ENCODE peak calls at places on chromosomes 7 and 10, in eight cellular contexts. J, L, S, M, X, Y, K and P are unnamed samples.

GRCh38 chr7:37633048-37633447 is 50.5 kb upstream of the GPR141 start:
- DNase-seq in X (no peak), J (no peak), K (no peak), S (no peak), M (no peak), Y (no peak), L (no peak), P (no peak)

GRCh38 chr7:37218956-37219355 is 229.7 kb downstream of the ELMO1 start:
- DNase-seq in K (no peak), L (no peak), M (no peak), J (no peak), X (peak), Y (no peak), S (no peak), P (peak)

GRCh38 chr7:119572132-119572531 is 700.8 kb upstream of the KCND2 start:
- DNase-seq in M (no peak), X (no peak), Y (no peak), K (no peak), L (no peak), S (no peak), J (no peak), P (peak)

GRCh38 chr10:89505606-89506005 is 29.8 kb downstream of the SLC16A12 start:
- DNase-seq in L (no peak), Y (no peak), S (no peak), K (no peak), M (no peak), X (no peak), J (no peak), P (no peak)

GRCh38 chr7:121341933-121342332 is 13.1 kb downstream of the WNT16 start:
- DNase-seq in Y (no peak), L (peak), M (no peak), K (no peak), J (no peak), X (no peak), S (no peak), P (no peak)

GRCh38 chr7:142385528-142386340 is 127.9 kb upstream of the PRSS58 start:
- DNase-seq in M (peak), K (no peak), Y (no peak), X (peak), L (peak), J (no peak), S (peak), P (peak)

GRCh38 chr10:96714031-96714590 is 6.2 kb downstream of the PIK3AP1 start:
- DNase-seq in M (no peak), L (peak), X (no peak), Y (no peak), K (no peak), J (no peak), S (peak), P (no peak)

GRCh38 chr7:11665381-11665780 is 166.6 kb downstream of the THSD7A start:
- DNase-seq in J (no peak), Y (no peak), S (no peak), L (no peak), X (no peak), M (no peak), K (no peak), P (no peak)

GRCh38 chr10:116429288-116429977 is 1.8 kb downstream of the PNLIPRP3 start:
- DNase-seq in L (no peak), S (no peak), Y (no peak), X (no peak), M (no peak), K (no peak), J (no peak), P (no peak)

GRCh38 chr10:95475003-95475383 is 86.2 kb downstream of the SORBS1 start:
- DNase-seq in M (no peak), L (no peak), Y (no peak), S (no peak), K (no peak), X (no peak), J (no peak), P (no peak)

GRCh38 chr7:134780166-134780853 is 876 bp downstream of the CALD1 start:
- DNase-seq in L (no peak), J (no peak), M (no peak), S (no peak), Y (no peak), X (no peak), K (no peak), P (no peak)

GRCh38 chr10:92153-92552 is 43.1 kb upstream of the TUBB8 start:
- DNase-seq in X (no peak), Y (no peak), M (no peak), K (no peak), L (no peak), J (no peak), S (no peak), P (no peak)

GRCh38 chr7:132210821-132211220 is 365.4 kb downstream of the PLXNA4 start:
- DNase-seq in X (no peak), M (no peak), L (no peak), Y (no peak), S (no peak), J (no peak), K (no peak), P (no peak)

GRCh38 chr7:23662124-23662982 is 17.6 kb upstream of the FAM221A start:
- DNase-seq in M (no peak), K (no peak), X (peak), J (no peak), S (no peak), Y (no peak), L (peak), P (peak)

GRCh38 chr7:98619450-98620321 is 2.6 kb downstream of the NPTX2 start:
- DNase-seq in L (peak), X (peak), J (no peak), Y (no peak), M (no peak), S (peak), K (peak), P (peak)

GRCh38 chr10:123367181-123367580 is 213.0 kb downstream of the BUB3 start:
- DNase-seq in S (no peak), J (no peak), M (no peak), X (no peak), L (no peak), K (no peak), Y (no peak), P (no peak)

GRCh38 chr10:9824546-9825164 is 1193.0 kb upstream of the CELF2 start:
- DNase-seq in Y (peak), L (no peak), K (no peak), M (no peak), J (no peak), S (no peak), X (no peak), P (peak)

GRCh38 chr10:132142396-132143161 is 44.2 kb upstream of the DPYSL4 start:
- DNase-seq in M (peak), X (peak), K (peak), S (no peak), Y (no peak), L (peak), J (peak), P (peak)

GRCh38 chr7:68043546-68043945 is 1046.9 kb downstream of the TYW1 start:
- DNase-seq in X (no peak), Y (no peak), S (no peak), J (no peak), K (no peak), L (no peak), M (no peak), P (no peak)